ENCODE peak calls at places on chromosomes 3 and 15, in four cellular contexts. F is NB4, Z is GM12878, Y is HepG2. Q is an unnamed sample.

GRCh38 chr15:79769081-79769481 is 127.7 kb downstream of the MTHFS start:
- DNase-seq in F (peak), Z (no peak), Y (peak), Q (peak)

GRCh38 chr15:38895326-38896282 is 331.0 kb upstream of the RASGRP1 start:
- DNase-seq in F (no peak), Z (no peak), Y (no peak), Q (no peak)

GRCh38 chr3:24315991-24316390 is 178.7 kb downstream of the THRB start:
- DNase-seq in F (no peak), Z (no peak), Y (no peak), Q (no peak)

GRCh38 chr3:58463181-58463941 is 28.5 kb upstream of the KCTD6 start:
- DNase-seq in F (peak), Z (no peak), Y (peak), Q (peak)

GRCh38 chr15:70062321-70062956 is 35.3 kb downstream of the TLE3 start:
- DNase-seq in F (no peak), Z (no peak), Y (no peak), Q (no peak)

GRCh38 chr3:25686766-25687165 is 22.1 kb upstream of the TOP2B start:
- DNase-seq in F (no peak), Z (no peak), Y (no peak), Q (no peak)

GRCh38 chr15:57224664-57225063 is 151.6 kb upstream of the CGNL1 start:
- DNase-seq in F (no peak), Z (no peak), Y (no peak), Q (no peak)

GRCh38 chr3:64266983-64267382 is 41.7 kb upstream of the PRICKLE2 start:
- DNase-seq in F (no peak), Z (no peak), Y (no peak), Q (no peak)

GRCh38 chr15:74768771-74769342 is 13.0 kb upstream of the CSK start:
- DNase-seq in F (peak), Z (no peak), Y (peak), Q (peak)

GRCh38 chr15:60479711-60480110 is 769 bp upstream of the ICE2 start:
- DNase-seq in F (peak), Z (peak), Y (no peak), Q (no peak)

GRCh38 chr3:147793841-147794240 is 384.7 kb downstream of the ZIC1 start:
- DNase-seq in F (no peak), Z (no peak), Y (no peak), Q (no peak)

GRCh38 chr15:65085207-65085753 is 8.7 kb downstream of the KBTBD13 start:
- DNase-seq in F (no peak), Z (no peak), Y (no peak), Q (no peak)

GRCh38 chr15:70025413-70026296 is 72.1 kb downstream of the TLE3 start:
- DNase-seq in F (no peak), Z (no peak), Y (no peak), Q (no peak)

DNA sequence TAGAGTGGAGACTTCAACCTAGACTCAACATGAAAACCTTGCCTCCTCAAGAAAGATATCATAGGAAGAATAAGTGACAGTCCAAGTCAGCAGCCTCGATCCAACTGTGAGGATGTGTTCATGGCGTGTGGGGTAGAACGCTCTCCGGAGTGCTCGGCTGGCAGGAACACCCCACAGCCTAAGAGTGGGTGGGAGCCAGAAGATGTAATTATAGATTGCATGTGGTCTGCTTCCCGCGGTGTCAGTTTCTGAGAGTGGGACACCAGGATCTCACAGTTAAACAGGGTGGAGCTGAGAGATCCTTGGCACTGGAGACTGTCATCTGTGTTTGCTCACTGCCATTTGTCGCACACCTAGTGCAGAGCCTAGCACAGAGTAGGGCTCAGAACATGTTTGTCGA is 158.0 kb downstream of the CTNNB1 start:
- DNase-seq in F (no peak), Z (no peak), Y (no peak), Q (no peak)
- TF ChIP-seq MYC in F (no peak), Z (no peak), Y (no peak), Q (no peak)

DNA sequence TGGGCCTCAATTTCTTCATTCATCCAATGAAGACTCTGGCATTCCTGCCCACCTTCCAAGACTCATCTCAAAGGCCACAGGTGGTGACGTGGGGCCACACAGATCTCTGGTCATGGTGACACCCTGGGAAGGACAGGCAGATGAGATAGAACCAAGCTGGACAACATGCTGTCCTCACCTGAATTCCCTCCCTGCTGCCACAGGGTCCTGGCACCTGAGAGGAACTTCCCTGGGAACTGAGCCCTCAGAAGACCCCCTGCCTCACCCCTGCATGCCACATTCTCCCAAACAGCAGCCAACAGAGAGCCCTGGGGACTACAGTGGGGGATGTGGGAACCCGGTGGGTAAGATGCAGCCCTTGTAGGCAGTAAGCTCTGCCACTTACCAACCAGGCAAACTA is 10.7 kb downstream of the KLF15 start:
- DNase-seq in F (no peak), Z (no peak), Y (no peak), Q (no peak)
- TF ChIP-seq MYC in F (no peak), Z (no peak), Y (no peak), Q (no peak)

DNA sequence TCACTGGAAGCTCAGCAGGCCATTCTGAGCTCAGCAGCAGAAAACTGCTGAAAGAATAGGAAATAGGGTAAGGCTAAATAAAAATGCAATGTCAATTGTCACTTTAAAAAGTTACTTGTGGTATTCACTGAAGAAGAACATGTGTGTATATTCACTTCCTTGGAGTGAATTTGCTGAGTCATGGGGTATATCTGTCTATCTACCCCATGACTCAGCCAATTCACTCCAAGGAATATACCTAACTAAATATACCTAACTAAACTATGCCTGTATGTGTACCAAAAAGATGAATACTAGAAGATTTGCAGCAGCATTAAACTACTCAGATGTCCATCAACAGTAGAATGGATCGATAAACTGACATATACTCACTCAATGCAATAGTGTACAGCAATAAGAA is 69.5 kb upstream of the KCNAB1 start:
- DNase-seq in F (peak), Z (no peak), Y (no peak), Q (peak)
- TF ChIP-seq MYC in F (no peak), Z (no peak), Y (no peak), Q (no peak)

GRCh38 chr15:39904115-39904514 is 16.0 kb downstream of the GPR176 start:
- DNase-seq in F (no peak), Z (no peak), Y (no peak), Q (no peak)
- TF ChIP-seq MYC in F (no peak), Z (no peak), Y (no peak), Q (no peak)

DNA sequence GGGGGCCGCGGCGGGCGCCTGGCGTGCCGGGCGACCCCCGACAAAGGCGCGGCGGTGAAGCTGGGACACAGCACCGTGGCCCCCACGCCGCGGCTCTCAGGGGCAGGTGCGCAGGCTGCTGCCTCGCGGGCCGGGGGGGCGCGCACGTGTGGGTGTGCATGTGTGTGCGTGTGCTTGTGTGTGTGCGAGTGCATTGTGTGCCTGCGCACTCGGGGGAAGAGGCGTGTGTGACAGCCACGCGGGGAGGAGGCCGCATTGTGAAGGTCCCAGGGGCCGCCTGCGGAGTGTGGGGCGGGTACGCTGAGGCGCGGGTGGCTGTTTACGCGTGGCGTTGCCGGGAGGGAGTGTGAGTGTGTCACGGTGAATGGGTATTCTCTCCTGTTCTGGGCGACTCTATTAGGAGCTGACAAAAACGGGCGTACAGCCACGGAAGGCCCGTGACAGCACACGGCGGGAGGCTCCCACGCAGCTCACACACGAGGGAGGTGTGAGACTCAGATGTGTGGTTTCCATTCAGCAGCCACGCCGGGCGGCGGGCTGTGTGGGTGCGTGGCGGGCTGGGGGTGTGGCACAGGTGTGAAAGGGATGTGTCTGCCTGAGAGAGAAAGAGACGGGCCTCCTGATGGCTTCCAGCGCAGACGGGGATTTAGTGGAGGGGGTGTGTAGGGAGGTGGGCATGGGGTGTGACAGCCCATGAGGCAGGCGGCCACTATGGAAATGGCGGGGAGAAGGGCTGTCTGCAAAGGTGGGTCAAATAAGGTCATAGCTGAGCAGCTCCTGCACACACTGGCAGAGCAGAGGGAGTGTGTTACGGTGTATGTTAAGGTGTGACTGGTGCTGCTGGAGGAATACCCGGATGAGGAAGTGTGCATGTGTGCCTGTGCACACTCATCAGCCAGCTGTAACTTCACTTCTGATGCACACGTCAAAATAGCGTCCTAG is 748 bp downstream of the PODXL2 start:
- DNase-seq in F (peak), Z (no peak), Y (no peak), Q (no peak)
- TF ChIP-seq MYC in F (no peak), Z (no peak), Y (peak), Q (no peak)

Q was measured in A549.